ENCODE peak calls at places on chromosomes 13 and 19, in four cellular contexts. J, H, C and F are unnamed samples.
A peak's percentile ranks its signal among the peaks of the same experiment; 100 is the strongest.

GRCh38 chr19:21947775-21948174 is 63.0 kb downstream of the ZNF208 start:
- DNase-seq in J (no peak), C (no peak), H (peak; percentile 8), F (peak; percentile 5)

GRCh38 chr19:6682607-6683128 is 12.7 kb upstream of the TNFSF14 start:
- DNase-seq in J (no peak), C (no peak), H (no peak), F (no peak)

GRCh38 chr13:103403814-103404213 is 337.6 kb upstream of the SLC10A2 start:
- DNase-seq in J (no peak), C (no peak), H (no peak), F (no peak)

GRCh38 chr13:40651866-40652587 is 14.4 kb downstream of the FOXO1 start:
- DNase-seq in J (peak; percentile 31), H (no peak), C (no peak), F (no peak)

GRCh38 chr13:23468811-23469210 is 35.3 kb upstream of the SACS start:
- DNase-seq in C (no peak), J (no peak), H (no peak), F (no peak)

GRCh38 chr19:19634516-19635312 is 6.7 kb upstream of the LPAR2 start:
- DNase-seq in J (no peak), C (no peak), H (no peak), F (no peak)

GRCh38 chr19:27777242-27777641 is 1435.7 kb downstream of the UQCRFS1 start:
- DNase-seq in H (no peak), J (no peak), C (no peak), F (no peak)

GRCh38 chr19:33998739-33999345 is 173.5 kb upstream of the LSM14A start:
- DNase-seq in H (no peak), C (no peak), J (no peak), F (no peak)

GRCh38 chr19:49110567-49110966 is 3.6 kb upstream of the LIN7B start:
- DNase-seq in H (no peak), C (no peak), J (no peak), F (no peak)

GRCh38 chr19:18656337-18657086 is 19.7 kb downstream of the KLHL26 start:
- DNase-seq in J (no peak), C (no peak), H (no peak), F (no peak)

GRCh38 chr13:25421602-25422001 is 49.8 kb downstream of the ATP8A2 start:
- DNase-seq in H (no peak), J (no peak), C (peak; percentile 21), F (no peak)

GRCh38 chr13:52797176-52797575 is 51.3 kb downstream of the PCDH8 start:
- DNase-seq in C (no peak), J (no peak), H (no peak), F (no peak)

GRCh38 chr19:48635263-48635965 is 1.8 kb downstream of the DBP start:
- DNase-seq in J (peak; percentile 73), C (no peak), H (peak; percentile 88), F (peak; percentile 73)

GRCh38 chr19:41407271-41407670 is 9.7 kb downstream of the BCKDHA start:
- DNase-seq in H (no peak), C (no peak), J (peak; percentile 31), F (no peak)

GRCh38 chr19:29576043-29576442 is 30.0 kb upstream of the POP4 start:
- DNase-seq in J (no peak), H (no peak), C (no peak), F (no peak)

GRCh38 chr13:23822252-23822824 is 66.9 kb downstream of the MIPEP start:
- DNase-seq in J (no peak), H (no peak), C (no peak), F (no peak)

GRCh38 chr19:3360494-3361383 is 5.6 kb upstream of the NFIC start:
- DNase-seq in H (peak; percentile 68), J (no peak), C (no peak), F (no peak)

GRCh38 chr13:76474356-76474755 is 411.8 kb downstream of the KCTD12 start:
- DNase-seq in H (no peak), J (no peak), C (no peak), F (no peak)

GRCh38 chr13:66657165-66657895 is 572.8 kb downstream of the PCDH9 start:
- DNase-seq in J (no peak), C (peak; percentile 11), H (no peak), F (no peak)

GRCh38 chr13:50529154-50529882 is 314.2 kb downstream of the DLEU7 start:
- DNase-seq in J (peak; percentile 35), H (no peak), C (no peak), F (peak; percentile 69)

GRCh38 chr19:47778089-47778953 is at the start of gene SELENOW:
- DNase-seq in J (peak; percentile 84), C (peak; percentile 47), H (peak; percentile 94), F (peak; percentile 90)

GRCh38 chr13:106917024-106917491 is 349.1 kb upstream of the ARGLU1 start:
- DNase-seq in C (no peak), J (peak; percentile 16), H (no peak), F (no peak)

GRCh38 chr19:48249502-48250014 is 6.2 kb downstream of the CARD8 start:
- DNase-seq in C (no peak), J (no peak), H (no peak), F (no peak)

GRCh38 chr19:29516358-29516725 is 9.5 kb upstream of the VSTM2B start:
- DNase-seq in H (no peak), C (no peak), J (no peak), F (no peak)

GRCh38 chr13:24032252-24032651 is 128.3 kb upstream of the SPATA13 start:
- DNase-seq in J (no peak), C (no peak), H (no peak), F (no peak)

GRCh38 chr19:55454787-55455243 is 6.6 kb downstream of the ISOC2 start:
- DNase-seq in H (no peak), C (peak; percentile 34), J (peak; percentile 83), F (peak; percentile 59)

GRCh38 chr13:94175076-94175475 is 304.4 kb downstream of the DCT start:
- DNase-seq in H (no peak), C (peak; percentile 46), J (no peak), F (no peak)

GRCh38 chr13:94176576-94176975 is 302.9 kb downstream of the DCT start:
- DNase-seq in C (no peak), H (no peak), J (no peak), F (no peak)

GRCh38 chr13:94174009-94174408 is 305.5 kb downstream of the DCT start:
- DNase-seq in H (no peak), C (no peak), J (no peak), F (no peak)

GRCh38 chr13:94169783-94170513 is 309.5 kb downstream of the DCT start:
- DNase-seq in J (peak; percentile 15), H (no peak), C (no peak), F (no peak)

DNA sequence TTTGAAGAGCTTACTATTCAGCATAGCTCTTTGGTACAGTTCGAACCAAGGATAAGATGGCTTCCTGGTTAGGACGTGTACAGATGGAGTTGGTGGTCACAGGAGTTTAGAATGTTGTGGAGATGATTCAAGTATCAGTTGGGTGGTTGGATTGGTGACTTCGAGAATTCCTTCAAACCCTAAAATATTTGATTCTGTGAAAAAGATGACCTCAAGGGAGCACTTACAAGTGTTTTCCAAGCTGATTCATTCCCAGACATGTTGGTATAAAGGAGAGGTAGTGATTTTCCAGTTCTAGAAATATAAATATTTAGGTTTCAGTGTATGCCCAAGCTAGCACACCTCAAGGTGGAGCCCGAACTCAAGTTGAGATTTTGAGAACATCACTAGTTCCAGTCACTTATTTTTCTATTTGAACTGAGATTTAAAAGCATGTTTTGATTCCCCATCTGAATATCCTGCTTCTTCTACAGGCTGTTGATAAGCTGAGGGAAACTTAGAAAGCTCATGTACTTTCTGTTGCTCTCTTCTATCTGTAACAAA is 306.1 kb downstream of the DCT start:
- DNase-seq in H (no peak), C (no peak), J (no peak), F (no peak)
- TF ChIP-seq ELF4 in H (no peak), C (no peak), J (no peak), F (no peak)

DNA sequence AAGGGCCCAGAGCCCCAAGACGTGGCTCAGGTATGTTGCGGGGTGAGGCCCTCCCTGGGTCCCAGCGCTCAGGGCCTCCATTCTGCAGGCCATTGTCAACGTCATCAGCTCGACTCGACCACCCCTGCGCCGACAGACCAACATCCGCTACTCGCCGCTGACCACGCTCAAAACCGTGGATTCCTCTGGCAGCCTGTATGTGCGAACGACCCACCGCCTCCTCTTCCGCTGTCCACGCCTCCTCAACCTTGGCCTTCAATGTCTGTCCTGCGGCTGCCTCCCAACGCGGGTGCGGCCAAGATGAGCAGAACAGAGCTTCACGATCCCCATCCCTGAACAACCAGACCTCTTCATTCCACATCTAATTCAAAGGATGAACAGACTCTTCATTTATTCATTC is 8.2 kb downstream of the RDH8 start:
- DNase-seq in H (no peak), J (no peak), C (no peak), F (no peak)
- TF ChIP-seq ELF4 in H (no peak), J (no peak), C (no peak), F (no peak)

DNA sequence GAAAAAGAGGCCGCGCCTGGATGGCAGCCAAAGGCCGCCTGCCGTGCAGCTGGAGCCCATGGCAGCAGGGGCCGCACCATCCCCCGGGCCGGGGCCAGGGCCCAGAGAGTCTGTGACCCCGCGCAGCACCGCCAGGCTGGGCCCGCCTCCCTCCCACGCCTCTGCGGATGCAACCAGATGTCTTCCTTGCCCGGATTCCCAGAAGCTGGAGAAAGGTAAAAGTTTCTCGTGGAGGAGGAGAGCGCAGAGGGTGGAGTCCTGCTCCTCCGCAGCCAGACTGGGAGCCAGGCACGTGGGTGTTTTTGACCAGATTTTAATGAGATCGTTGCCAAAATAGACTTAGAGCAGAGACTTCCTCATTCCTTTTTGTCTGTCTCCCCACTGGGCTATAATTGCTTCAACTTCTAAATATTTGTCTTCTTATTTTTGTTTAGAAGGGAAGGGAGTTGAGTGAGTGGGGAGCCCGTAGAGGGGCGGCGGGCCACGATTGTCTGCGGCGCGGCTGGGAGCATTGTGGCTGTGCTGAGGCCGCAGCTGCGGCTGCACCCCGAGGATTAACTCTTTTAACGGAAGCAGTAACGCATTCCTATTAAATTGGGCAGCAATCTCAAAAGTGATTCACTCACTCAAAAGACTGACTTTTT is 22.8 kb upstream of the NDUFS7 start:
- DNase-seq in H (no peak), C (no peak), J (no peak), F (peak; percentile 42)
- TF ChIP-seq ELF4 in H (no peak), C (no peak), J (no peak), F (no peak)

GRCh38 chr19:14006085-14006765 is at the start of gene RFX1:
- DNase-seq in J (peak; percentile 100), C (peak; percentile 100), H (peak; percentile 75), F (peak; percentile 91)

GRCh38 chr19:14004619-14005380 is 1.3 kb downstream of the RFX1 start:
- DNase-seq in C (peak; percentile 58), J (no peak), H (peak; percentile 14), F (no peak)

GRCh38 chr19:14006766-14007562 is 844 bp upstream of the RFX1 start:
- DNase-seq in C (no peak), H (peak; percentile 80), J (peak; percentile 90), F (peak; percentile 70)

GRCh38 chr19:14003279-14004051 is 2.7 kb downstream of the RFX1 start:
- DNase-seq in J (no peak), C (no peak), H (peak; percentile 6), F (no peak)

DNA sequence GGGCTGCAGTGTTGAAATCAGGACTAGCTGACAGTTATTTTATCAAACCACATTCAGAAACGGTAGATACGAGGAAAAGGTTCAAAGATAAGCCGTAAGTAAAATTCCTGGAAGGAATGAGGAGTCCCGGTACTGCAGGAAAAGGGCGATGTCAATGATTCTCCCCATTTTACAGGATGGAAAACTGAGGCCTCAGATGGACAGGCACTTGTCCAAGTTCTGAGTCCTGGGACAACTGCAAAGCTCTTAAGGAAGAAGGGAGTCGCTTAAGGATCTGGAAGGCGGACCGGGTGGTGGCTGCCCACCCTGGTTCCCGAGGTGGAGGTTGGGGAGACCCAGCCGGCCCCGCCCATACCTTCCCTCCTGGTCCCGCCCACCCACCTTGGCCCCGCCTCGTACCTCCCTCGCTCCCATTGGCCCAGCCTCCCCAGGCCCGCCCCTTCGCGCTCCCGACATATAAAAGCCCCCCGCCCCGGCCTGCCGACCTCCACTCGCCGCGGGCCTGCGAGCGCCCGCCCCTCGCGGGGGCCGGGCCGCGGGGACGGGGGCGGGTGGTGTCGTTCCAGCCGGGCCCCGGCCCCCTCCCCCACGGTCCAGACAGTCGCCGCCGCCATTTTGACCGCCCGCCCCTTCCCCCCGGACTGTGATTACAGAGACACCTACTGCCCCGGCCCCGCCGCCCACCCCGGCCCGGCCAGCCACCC is 587 bp downstream of the RFX1 start:
- DNase-seq in H (peak; percentile 93), J (peak; percentile 95), C (peak; percentile 67), F (peak; percentile 88)
- TF ChIP-seq ELF4 in H (no peak), J (no peak), C (no peak), F (no peak)